ENCODE peak calls at places on chromosomes 13 and 19, in ten cellular contexts. Z is cardiac muscle cell, M is thoracic aorta, P is IMR-90, L is fibroblast of lung, A is psoas muscle, B is tibial artery, S is GM23248, T is neural progenitor cell, Y is uterus. R is an unnamed sample.

GRCh38 chr13:112748947-112749346 is 59.1 kb downstream of the ATP11A start:
- DNase-seq in T (no peak), Y (peak; percentile 70), B (no peak), Z (peak; percentile 25), M (no peak), P (no peak), L (no peak), A (peak; percentile 83), S (peak; percentile 58), R (peak; percentile 67)

GRCh38 chr19:18875726-18876125 is 20.2 kb downstream of the CERS1 start:
- DNase-seq in M (no peak), Y (no peak), L (peak; percentile 47), P (peak; percentile 36), B (no peak), T (no peak), Z (no peak), A (no peak), S (peak; percentile 44), R (no peak)

GRCh38 chr13:90680826-90681225 is 666.7 kb upstream of the MIR17HG start:
- DNase-seq in A (no peak), T (no peak), P (no peak), Y (no peak), Z (no peak), S (no peak), L (no peak), B (no peak), M (no peak), R (no peak)

GRCh38 chr13:44191504-44192171 is 182.0 kb upstream of the SERP2 start:
- DNase-seq in M (no peak), P (peak; percentile 70), L (peak; percentile 91), Z (peak; percentile 86), A (no peak), B (peak; percentile 74), S (peak; percentile 90), T (peak; percentile 83), Y (peak; percentile 42), R (no peak)

GRCh38 chr13:90395846-90396245 is 951.6 kb upstream of the MIR17HG start:
- DNase-seq in L (no peak), P (no peak), S (no peak), T (no peak), A (no peak), B (no peak), Y (no peak), Z (no peak), M (no peak), R (no peak)

GRCh38 chr13:70964124-70964523 is 855.9 kb upstream of the KLHL1 start:
- DNase-seq in B (no peak), L (peak; percentile 17), M (no peak), Y (no peak), S (no peak), T (peak; percentile 33), P (no peak), Z (no peak), A (no peak), R (no peak)

GRCh38 chr13:99528547-99528946 is 27.3 kb downstream of the TM9SF2 start:
- DNase-seq in Y (no peak), B (no peak), A (no peak), S (no peak), Z (peak; percentile 16), T (peak; percentile 8), P (no peak), M (no peak), L (peak; percentile 13), R (no peak)

GRCh38 chr13:32309812-32310706 is 5.1 kb downstream of the ZAR1L start:
- DNase-seq in A (no peak), P (peak; percentile 72), T (peak; percentile 63), M (no peak), S (peak; percentile 73), Z (peak; percentile 81), L (peak; percentile 83), B (no peak), Y (no peak), R (no peak)

GRCh38 chr13:94950303-94950702 is 238.0 kb upstream of the SOX21 start:
- DNase-seq in P (no peak), T (peak; percentile 65), B (no peak), S (peak; percentile 3), A (no peak), Y (no peak), M (no peak), L (peak; percentile 17), Z (peak; percentile 20), R (no peak)

GRCh38 chr19:13057744-13058143 is 44.9 kb downstream of the LYL1 start:
- DNase-seq in B (no peak), A (no peak), L (peak; percentile 27), S (no peak), Y (no peak), Z (peak; percentile 62), T (no peak), M (no peak), P (peak; percentile 47), R (no peak)

GRCh38 chr19:13058951-13059660 is 43.6 kb downstream of the LYL1 start:
- DNase-seq in P (no peak), S (no peak), Y (no peak), Z (no peak), A (no peak), L (no peak), T (peak; percentile 50), M (no peak), B (no peak), R (no peak)

GRCh38 chr19:13055213-13056051 is 47.2 kb downstream of the LYL1 start:
- DNase-seq in P (peak; percentile 89), Z (peak; percentile 98), L (peak; percentile 95), S (peak; percentile 93), T (peak; percentile 75), B (peak; percentile 95), Y (peak; percentile 92), M (peak; percentile 55), A (peak; percentile 88), R (no peak)

GRCh38 chr19:13056052-13056660 is 46.5 kb downstream of the LYL1 start:
- DNase-seq in T (peak; percentile 49), Z (peak; percentile 86), Y (peak; percentile 79), B (peak; percentile 90), S (peak; percentile 92), L (peak; percentile 56), A (no peak), M (no peak), P (peak; percentile 71), R (no peak)

DNA sequence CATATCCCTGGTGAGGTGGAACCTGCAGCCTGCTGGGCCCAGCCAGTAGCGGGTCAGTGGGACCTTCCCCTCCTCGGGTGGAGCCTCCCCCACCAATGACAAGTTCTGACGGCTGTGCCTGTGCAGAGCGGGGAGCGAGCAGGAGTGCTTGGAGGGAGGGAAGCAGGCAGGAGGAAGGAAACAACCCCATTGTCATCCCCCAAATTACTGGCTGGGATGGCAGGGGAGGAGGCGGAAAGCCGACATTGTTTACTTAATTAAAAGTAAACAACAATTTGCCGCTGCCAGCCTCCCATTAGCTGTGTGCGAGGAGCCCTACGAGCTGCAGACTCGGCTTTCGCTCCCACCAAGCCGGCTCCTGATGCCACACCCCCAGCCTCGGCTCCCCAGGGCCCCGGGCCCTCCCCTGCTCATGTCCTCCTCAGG is 45.5 kb downstream of the LYL1 start:
- DNase-seq in A (no peak), P (no peak), T (peak; percentile 71), S (no peak), Z (no peak), L (no peak), Y (no peak), M (no peak), B (no peak), R (no peak)
- H3K4me1 ChIP-seq in A (peaks cover 99% of the 10 kb centered on the region), P (peaks cover 73% of the 10 kb centered on the region), T (peaks cover 79% of the 10 kb centered on the region), S (peaks cover 76% of the 10 kb centered on the region), Z (peaks cover 26% of the 10 kb centered on the region), L (peaks cover 68% of the 10 kb centered on the region), Y (peaks cover 31% of the 10 kb centered on the region), M (peaks cover 87% of the 10 kb centered on the region), B (peaks cover 100% of the 10 kb centered on the region), R (peaks cover 23% of the 10 kb centered on the region)

DNA sequence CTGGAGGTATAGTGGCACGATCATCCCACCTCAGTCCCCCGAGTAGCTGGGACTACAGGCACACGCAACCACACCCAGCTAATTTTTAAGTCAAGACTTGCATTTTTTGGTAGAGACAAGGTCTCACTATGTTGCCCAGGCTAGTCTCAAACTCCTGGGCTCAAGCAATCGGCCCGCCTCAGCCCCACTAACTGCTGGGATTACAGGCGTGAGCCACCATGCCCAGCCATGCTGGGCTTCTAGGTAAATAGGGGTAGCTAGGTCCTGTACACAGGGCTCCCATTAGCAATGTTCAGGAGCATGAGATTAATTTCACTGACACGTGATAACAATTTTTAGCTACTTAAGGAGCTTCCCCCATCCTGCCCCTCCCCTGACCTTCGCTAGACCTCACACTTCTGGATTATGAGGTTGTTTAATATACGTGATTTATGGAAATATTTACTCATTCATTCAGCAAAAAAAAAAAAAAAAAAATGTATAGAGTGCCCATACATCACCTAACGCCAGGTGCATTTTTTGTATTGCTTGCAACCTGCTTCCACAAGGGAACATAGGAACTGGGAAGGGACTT is 19.2 kb downstream of the TMEM272 start:
- DNase-seq in L (no peak), P (no peak), A (no peak), M (no peak), S (no peak), B (no peak), Z (no peak), Y (no peak), T (no peak), R (no peak)
- H3K4me1 ChIP-seq in L (no peaks in the 10 kb centered on the region), P (no peaks in the 10 kb centered on the region), A (peaks cover 6% of the 10 kb centered on the region), M (no peaks in the 10 kb centered on the region), S (peaks cover 10% of the 10 kb centered on the region), B (peaks cover 3% of the 10 kb centered on the region), Z (peaks cover 6% of the 10 kb centered on the region), Y (no peaks in the 10 kb centered on the region), T (peaks cover 3% of the 10 kb centered on the region), R (peaks cover 37% of the 10 kb centered on the region)

GRCh38 chr19:15280915-15281683 is 48.9 kb upstream of the EPHX3 start:
- DNase-seq in L (peak; percentile 91), S (peak; percentile 95), T (peak; percentile 96), P (peak; percentile 89), M (no peak), B (peak; percentile 92), Y (peak; percentile 81), A (peak; percentile 95), Z (peak; percentile 91), R (no peak)
- H3K4me1 ChIP-seq in L (peaks cover 39% of the 10 kb centered on the region), S (peaks cover 67% of the 10 kb centered on the region), T (peaks cover 52% of the 10 kb centered on the region), P (peaks cover 50% of the 10 kb centered on the region), M (peaks cover 85% of the 10 kb centered on the region), B (peaks cover 96% of the 10 kb centered on the region), Y (peaks cover 34% of the 10 kb centered on the region), A (peaks cover 100% of the 10 kb centered on the region), Z (peaks cover 65% of the 10 kb centered on the region), R (peaks cover 100% of the 10 kb centered on the region)

GRCh38 chr19:1157931-1158884 is 15.9 kb downstream of the SBNO2 start:
- DNase-seq in A (peak; percentile 54), M (no peak), B (no peak), Y (no peak), L (no peak), Z (no peak), S (no peak), P (no peak), T (no peak), R (no peak)

GRCh38 chr19:1159864-1160595 is 14.0 kb downstream of the SBNO2 start:
- DNase-seq in A (peak; percentile 48), M (no peak), Z (no peak), L (no peak), S (no peak), Y (no peak), T (no peak), P (no peak), B (no peak), R (no peak)

GRCh38 chr19:1156830-1157615 is 17.0 kb downstream of the SBNO2 start:
- DNase-seq in L (no peak), B (no peak), Y (no peak), T (no peak), M (no peak), Z (no peak), A (peak; percentile 63), S (no peak), P (no peak), R (peak; percentile 71)

GRCh38 chr19:1156305-1156801 is 17.7 kb downstream of the SBNO2 start:
- DNase-seq in L (no peak), S (peak; percentile 80), T (no peak), M (no peak), A (peak; percentile 68), Z (peak; percentile 48), P (no peak), Y (peak; percentile 51), B (no peak), R (no peak)

GRCh38 chr19:1158885-1159448 is 15.1 kb downstream of the SBNO2 start:
- DNase-seq in A (peak; percentile 49), Y (no peak), S (no peak), M (no peak), L (no peak), T (no peak), B (no peak), Z (no peak), P (no peak), R (no peak)
- H3K4me1 ChIP-seq in A (peaks cover 37% of the 10 kb centered on the region), Y (no peaks in the 10 kb centered on the region), S (peaks cover 18% of the 10 kb centered on the region), M (peaks cover 23% of the 10 kb centered on the region), L (peaks cover 20% of the 10 kb centered on the region), T (peaks cover 5% of the 10 kb centered on the region), B (peaks cover 51% of the 10 kb centered on the region), Z (peaks cover 11% of the 10 kb centered on the region), P (peaks cover 22% of the 10 kb centered on the region), R (peaks cover 85% of the 10 kb centered on the region)